ENCODE peak calls at places on chromosomes 6 and 20, in eight cellular contexts. Q, V, L, N, Y, F, U and T are unnamed samples.

GRCh38 chr6:156729248-156729647 is 47.9 kb upstream of the ARID1B start:
- DNase-seq in F (no peak), Y (no peak), N (peak; percentile 33), Q (no peak), L (no peak), V (no peak), U (peak; percentile 12), T (no peak)

GRCh38 chr6:17032595-17033591 is 69.0 kb upstream of the STMND1 start:
- DNase-seq in F (no peak), N (peak; percentile 77), V (no peak), Y (no peak), Q (no peak), U (peak; percentile 97), L (no peak), T (no peak)

GRCh38 chr6:31827286-31828079 is at the start of gene HSPA1B:
- DNase-seq in V (peak; percentile 79), Y (peak; percentile 86), F (peak; percentile 100), N (peak; percentile 99), L (peak; percentile 92), U (peak; percentile 99), Q (peak; percentile 73), T (peak; percentile 97)

GRCh38 chr6:140485740-140486467 is 1111.5 kb upstream of the CITED2 start:
- DNase-seq in U (peak; percentile 83), Y (no peak), F (no peak), V (no peak), N (peak; percentile 87), Q (no peak), L (peak; percentile 6), T (no peak)

GRCh38 chr6:125078602-125079321 is 74.8 kb upstream of the TPD52L1 start:
- DNase-seq in Y (no peak), Q (no peak), V (no peak), L (no peak), N (no peak), F (no peak), U (no peak), T (no peak)

GRCh38 chr6:19804362-19805145 is 32.6 kb upstream of the ID4 start:
- DNase-seq in L (peak; percentile 74), F (peak; percentile 96), V (peak; percentile 17), U (peak; percentile 98), N (peak; percentile 91), Y (no peak), Q (no peak), T (peak; percentile 74)

GRCh38 chr6:132683543-132683942 is 24.6 kb upstream of the TAAR1 start:
- DNase-seq in F (no peak), Y (no peak), L (no peak), U (peak; percentile 58), N (peak; percentile 73), Q (no peak), V (no peak), T (no peak)

GRCh38 chr6:107132330-107132954 is 17.1 kb upstream of the BEND3 start:
- DNase-seq in Q (no peak), V (peak; percentile 36), N (no peak), F (peak; percentile 47), Y (peak; percentile 11), U (peak; percentile 81), L (peak; percentile 31), T (no peak)

GRCh38 chr6:12340488-12340818 is 50.3 kb downstream of the EDN1 start:
- DNase-seq in F (no peak), Q (no peak), Y (no peak), N (no peak), L (no peak), U (no peak), V (no peak), T (no peak)

GRCh38 chr6:132251711-132252110 is 149.6 kb downstream of the MOXD1 start:
- DNase-seq in U (no peak), F (no peak), L (no peak), V (no peak), N (no peak), Y (no peak), Q (no peak), T (no peak)

GRCh38 chr20:16459019-16459700 is 114.1 kb downstream of the KIF16B start:
- DNase-seq in U (peak; percentile 84), N (peak; percentile 72), Q (no peak), Y (no peak), V (no peak), F (no peak), L (no peak), T (no peak)

GRCh38 chr20:50540620-50541605 is 30.7 kb downstream of the PTPN1 start:
- DNase-seq in Y (no peak), Q (no peak), L (no peak), N (no peak), V (no peak), F (peak; percentile 50), U (peak; percentile 55), T (no peak)

GRCh38 chr6:13934721-13935120 is 10.0 kb downstream of the RNF182 start:
- DNase-seq in U (no peak), V (no peak), Q (no peak), F (no peak), Y (no peak), L (no peak), N (no peak), T (no peak)

GRCh38 chr6:168099201-168100010 is 20.4 kb upstream of the FRMD1 start:
- DNase-seq in Q (no peak), Y (no peak), U (no peak), F (peak; percentile 51), L (no peak), N (no peak), V (no peak), T (no peak)

GRCh38 chr6:41090841-41091761 is 18.3 kb downstream of the NFYA start:
- DNase-seq in Q (no peak), V (no peak), N (no peak), F (no peak), Y (no peak), L (no peak), U (no peak), T (no peak)

GRCh38 chr6:17116090-17116387 is 14.2 kb downstream of the STMND1 start:
- DNase-seq in U (no peak), F (no peak), Y (no peak), V (no peak), Q (no peak), N (no peak), L (no peak), T (no peak)

GRCh38 chr6:110518281-110518623 is 41.8 kb upstream of the SLC22A16 start:
- DNase-seq in Y (no peak), U (peak; percentile 45), Q (no peak), L (no peak), N (no peak), V (no peak), F (peak; percentile 69), T (no peak)

GRCh38 chr20:62617711-62618483 is 24.4 kb upstream of the SLCO4A1 start:
- DNase-seq in N (no peak), V (peak; percentile 63), F (no peak), Q (peak; percentile 24), Y (peak; percentile 4), U (no peak), L (peak; percentile 80), T (peak; percentile 82)

GRCh38 chr6:165827190-165827518 is 164.1 kb upstream of the PDE10A start:
- DNase-seq in N (no peak), Q (no peak), F (no peak), V (no peak), L (no peak), U (no peak), Y (no peak), T (no peak)

GRCh38 chr20:59207742-59208357 is 44.2 kb downstream of the ZNF831 start:
- DNase-seq in L (peak; percentile 85), Y (peak; percentile 76), V (peak; percentile 85), F (peak; percentile 95), N (no peak), Q (peak; percentile 81), U (no peak), T (peak; percentile 91)

GRCh38 chr6:157832250-157832967 is 9.4 kb downstream of the SNX9 start:
- DNase-seq in Q (no peak), F (no peak), U (peak; percentile 62), Y (no peak), N (no peak), L (no peak), V (no peak), T (no peak)

GRCh38 chr20:57043669-57044268 is 222.7 kb downstream of the BMP7 start:
- DNase-seq in F (no peak), Q (no peak), U (no peak), V (no peak), N (no peak), Y (no peak), L (no peak), T (no peak)